ENCODE peak calls at places on chromosomes 16 and 17, in four cellular contexts. Q, B, R and N are unnamed samples.

GRCh38 chr16:67857547-67858233 is 10.2 kb upstream of the CENPT start:
- DNase-seq in Q (peak), B (peak), R (peak), N (peak)

GRCh38 chr17:1137465-1137894 is 42.3 kb downstream of the ABR start:
- DNase-seq in Q (no peak), B (peak), R (no peak), N (peak)

GRCh38 chr17:58529275-58529674 is 14.8 kb upstream of the MTMR4 start:
- DNase-seq in Q (no peak), B (no peak), R (no peak), N (no peak)

GRCh38 chr17:33934696-33935095 is 320.4 kb upstream of the CCL2 start:
- DNase-seq in Q (no peak), B (no peak), R (no peak), N (no peak)

GRCh38 chr16:89921131-89921698 is 1.9 kb upstream of the TUBB3 start:
- DNase-seq in Q (no peak), B (no peak), R (no peak), N (no peak)

GRCh38 chr17:82736511-82737185 is 1.2 kb downstream of the FN3K start:
- DNase-seq in Q (no peak), B (no peak), R (no peak), N (no peak)

GRCh38 chr16:14378131-14378551 is 251.9 kb downstream of the PARN start:
- DNase-seq in Q (no peak), B (peak), R (no peak), N (no peak)

GRCh38 chr17:19703106-19703775 is 13.1 kb downstream of the SLC47A2 start:
- DNase-seq in Q (no peak), B (no peak), R (no peak), N (no peak)

GRCh38 chr16:82899731-82900454 is 273.1 kb downstream of the CDH13 start:
- DNase-seq in Q (no peak), B (no peak), R (no peak), N (no peak)

GRCh38 chr16:81738831-81739496 is 40.1 kb upstream of the PLCG2 start:
- DNase-seq in Q (peak), B (no peak), R (no peak), N (no peak)

GRCh38 chr17:7853693-7854043 is 1.2 kb upstream of the TMEM88 start:
- DNase-seq in Q (no peak), B (no peak), R (peak), N (no peak)

GRCh38 chr17:65554568-65555223 is 6.8 kb downstream of the AXIN2 start:
- DNase-seq in Q (peak), B (peak), R (no peak), N (no peak)

GRCh38 chr16:2194852-2195315 is 1.5 kb downstream of the CASKIN1 start:
- DNase-seq in Q (no peak), B (peak), R (no peak), N (peak)

GRCh38 chr16:19766554-19766884 is 48.4 kb downstream of the IQCK start:
- DNase-seq in Q (no peak), B (no peak), R (peak), N (no peak)

GRCh38 chr17:74742153-74742515 is 5.1 kb downstream of the RAB37 start:
- DNase-seq in Q (no peak), B (no peak), R (no peak), N (peak)

GRCh38 chr17:55458977-55459376 is 37.3 kb upstream of the MMD start:
- DNase-seq in Q (no peak), B (peak), R (no peak), N (peak)

GRCh38 chr16:3173892-3174617 is 13.9 kb upstream of the OR1F1 start:
- DNase-seq in Q (no peak), B (no peak), R (no peak), N (peak)

GRCh38 chr16:78895661-78896060 is 704.9 kb downstream of the MAF start:
- DNase-seq in Q (no peak), B (no peak), R (no peak), N (no peak)

GRCh38 chr16:71476457-71476856 is 12.7 kb downstream of the ZNF19 start:
- DNase-seq in Q (no peak), B (no peak), R (no peak), N (no peak)

GRCh38 chr17:1379208-1379929 is 20.7 kb downstream of the YWHAE start:
- DNase-seq in Q (no peak), B (no peak), R (no peak), N (no peak)

GRCh38 chr17:74383140-74383539 is 15.8 kb downstream of the GPR142 start:
- DNase-seq in Q (no peak), B (no peak), R (no peak), N (no peak)

GRCh38 chr17:61770043-61770442 is 93.3 kb downstream of the BRIP1 start:
- DNase-seq in Q (no peak), B (peak), R (no peak), N (no peak)

GRCh38 chr17:62601438-62601837 is 26.0 kb upstream of the MRC2 start:
- DNase-seq in Q (no peak), B (peak), R (no peak), N (peak)

GRCh38 chr16:84806256-84806889 is 13.4 kb upstream of the CRISPLD2 start:
- DNase-seq in Q (peak), B (peak), R (no peak), N (peak)

GRCh38 chr17:76905036-76905435 is 36.8 kb downstream of the MGAT5B start:
- DNase-seq in Q (no peak), B (no peak), R (no peak), N (no peak)

GRCh38 chr17:29611351-29612093 is 11.2 kb downstream of the CORO6 start:
- DNase-seq in Q (no peak), B (no peak), R (no peak), N (no peak)

GRCh38 chr16:68475071-68475470 is 26.8 kb upstream of the SMPD3 start:
- DNase-seq in Q (no peak), B (no peak), R (no peak), N (no peak)

GRCh38 chr17:2070241-2071023 is 15.5 kb downstream of the HIC1 start:
- DNase-seq in Q (no peak), B (no peak), R (no peak), N (peak)

GRCh38 chr16:49854227-49855203 is 1.4 kb downstream of the ZNF423 start:
- DNase-seq in Q (peak), B (no peak), R (no peak), N (peak)

GRCh38 chr17:71188811-71189492 is 931.9 kb upstream of the SOX9 start:
- DNase-seq in Q (no peak), B (peak), R (no peak), N (no peak)

GRCh38 chr17:35807371-35808144 is 1.7 kb upstream of the TAF15 start:
- DNase-seq in Q (no peak), B (peak), R (no peak), N (no peak)

GRCh38 chr17:40430272-40431230 is 12.7 kb upstream of the IGFBP4 start:
- DNase-seq in Q (no peak), B (no peak), R (no peak), N (no peak)

GRCh38 chr17:48472485-48473281 is 42.7 kb upstream of the SKAP1 start:
- DNase-seq in Q (no peak), B (peak), R (no peak), N (no peak)

GRCh38 chr17:48468299-48468698 is 38.3 kb upstream of the SKAP1 start:
- DNase-seq in Q (no peak), B (no peak), R (no peak), N (no peak)

GRCh38 chr17:48469227-48469626 is 39.2 kb upstream of the SKAP1 start:
- DNase-seq in Q (no peak), B (no peak), R (no peak), N (no peak)

GRCh38 chr17:48471807-48472484 is 41.9 kb upstream of the SKAP1 start:
- DNase-seq in Q (no peak), B (no peak), R (no peak), N (no peak)

DNA sequence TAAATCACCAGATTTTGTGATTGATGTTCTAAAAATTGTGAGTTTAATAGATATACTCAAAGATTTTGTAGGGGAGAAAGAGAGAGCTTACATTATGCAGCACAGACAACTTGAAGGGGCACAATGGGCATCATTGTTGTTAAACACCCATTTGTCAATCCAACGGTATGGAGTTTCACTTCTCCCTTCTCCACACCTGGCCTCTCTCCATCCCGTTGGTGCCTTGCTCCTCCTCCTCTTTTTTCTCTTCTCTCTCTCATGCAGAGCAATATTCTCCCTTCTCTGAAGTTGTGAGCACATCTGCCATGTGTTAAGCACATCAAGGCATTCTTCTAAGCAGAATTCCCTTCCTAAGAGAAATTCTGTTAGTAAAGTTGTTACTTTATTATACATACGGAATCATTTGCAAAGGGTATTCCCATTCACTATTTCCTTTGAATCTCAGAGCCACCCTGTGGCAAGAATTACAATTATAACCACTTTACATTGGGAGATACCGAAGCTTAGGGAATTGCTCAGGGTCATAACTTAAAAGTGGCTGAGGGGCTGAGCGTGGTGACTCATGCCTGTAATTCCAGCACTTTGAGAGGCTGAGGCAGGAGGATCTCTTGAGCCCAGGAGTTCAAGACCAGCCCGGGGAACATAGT is 40.5 kb upstream of the SKAP1 start:
- DNase-seq in Q (no peak), B (peak), R (no peak), N (no peak)
- TF ChIP-seq CTCF in Q (no peak), B (peak), R (no peak), N (no peak)

GRCh38 chr17:14048169-14048568 is 21.1 kb upstream of the COX10 start:
- DNase-seq in Q (no peak), B (no peak), R (no peak), N (no peak)
- TF ChIP-seq CTCF in Q (no peak), B (peak), R (no peak), N (peak)

DNA sequence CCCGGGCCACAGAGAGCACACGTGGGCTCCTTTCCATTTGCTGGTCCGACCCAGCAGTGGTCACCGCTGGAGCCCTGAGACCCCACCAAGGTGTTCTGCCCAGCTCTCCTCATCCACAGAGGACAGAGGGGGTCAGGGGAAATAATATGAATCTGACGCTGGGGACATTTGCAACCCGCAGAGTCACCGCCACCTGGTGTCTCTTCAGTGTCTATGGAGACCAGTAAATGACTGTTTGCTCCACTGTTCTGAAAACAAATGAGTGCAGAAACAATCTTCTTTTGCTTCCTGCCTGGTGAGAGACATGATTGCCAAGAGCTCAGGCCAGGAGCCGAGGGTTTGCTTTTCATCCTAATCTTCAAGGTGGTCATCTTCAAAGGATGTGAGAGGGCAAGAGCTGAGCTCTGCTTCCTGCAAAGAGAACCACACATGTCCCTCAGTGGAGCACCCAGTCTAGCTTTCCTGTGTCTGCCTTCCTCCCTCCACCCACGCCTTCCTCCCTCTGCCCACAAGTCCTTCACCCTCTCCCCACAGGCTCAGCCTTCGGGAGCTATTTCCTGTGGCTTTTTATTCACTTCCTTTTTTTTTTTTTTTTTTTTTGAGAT is 14.7 kb upstream of the KLHDC4 start:
- DNase-seq in Q (no peak), B (peak), R (no peak), N (peak)
- TF ChIP-seq CTCF in Q (no peak), B (no peak), R (no peak), N (no peak)

GRCh38 chr16:12358898-12359297 is 382.4 kb downstream of the SNX29 start:
- DNase-seq in Q (no peak), B (no peak), R (no peak), N (no peak)

GRCh38 chr16:12360240-12360639 is 383.7 kb downstream of the SNX29 start:
- DNase-seq in Q (no peak), B (no peak), R (no peak), N (no peak)

GRCh38 chr16:12354296-12354818 is 377.8 kb downstream of the SNX29 start:
- DNase-seq in Q (no peak), B (peak), R (no peak), N (no peak)

GRCh38 chr16:12361016-12361415 is 384.5 kb downstream of the SNX29 start:
- DNase-seq in Q (no peak), B (no peak), R (no peak), N (no peak)

DNA sequence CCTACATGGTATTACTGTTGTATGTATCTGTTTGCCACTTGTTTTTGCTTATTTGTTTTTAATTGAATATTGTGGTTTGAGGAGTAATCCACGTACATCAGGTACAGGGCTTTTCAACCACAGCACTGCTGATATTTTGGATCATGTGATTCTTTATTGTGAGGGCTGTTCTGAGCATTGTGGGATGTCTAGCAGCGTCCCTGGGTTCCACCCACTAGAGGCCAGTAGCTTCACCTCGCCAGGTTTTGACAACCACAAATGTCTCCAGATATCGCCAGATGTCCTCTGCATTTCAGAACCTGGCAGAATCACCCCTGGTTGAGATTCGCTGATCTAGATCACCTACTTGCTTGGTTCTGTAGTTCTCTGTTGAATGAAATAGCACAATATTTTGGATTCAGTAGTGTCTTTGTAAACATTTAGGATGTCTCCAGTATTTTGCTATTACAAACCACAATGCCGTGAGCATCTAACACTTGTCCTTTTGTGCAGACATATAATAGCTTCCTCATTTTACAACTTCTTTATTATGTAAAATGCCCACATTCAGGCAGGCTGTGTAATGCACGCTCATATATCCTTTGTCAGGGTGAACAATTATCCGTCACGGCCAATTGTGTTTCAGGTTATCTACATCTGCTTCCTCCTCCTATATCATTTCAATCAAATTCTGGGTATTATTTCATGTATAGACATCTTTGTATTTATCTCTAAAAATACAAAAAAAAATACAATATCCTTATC is 380.3 kb downstream of the SNX29 start:
- DNase-seq in Q (no peak), B (no peak), R (no peak), N (no peak)
- TF ChIP-seq CTCF in Q (no peak), B (no peak), R (no peak), N (no peak)

DNA sequence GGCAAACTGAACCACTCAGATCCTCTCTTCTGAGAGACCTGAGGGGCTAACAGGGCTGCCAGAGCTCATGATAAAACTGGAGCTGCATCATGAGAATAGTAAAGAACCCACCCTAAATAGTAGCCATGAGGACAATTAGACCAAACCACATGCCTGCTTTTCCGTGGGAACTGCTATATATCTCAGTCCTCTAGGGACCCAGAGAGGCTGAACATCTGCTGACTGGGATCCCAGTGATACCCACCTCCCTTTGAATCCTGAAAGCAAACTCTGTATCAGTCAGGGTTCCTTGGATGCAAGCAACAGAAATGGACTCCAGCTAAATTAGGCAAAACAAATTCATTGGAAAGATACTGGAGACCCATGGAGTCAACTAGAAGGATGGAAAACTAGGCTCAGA is 6.5 kb downstream of the MT1X start:
- DNase-seq in Q (no peak), B (no peak), R (no peak), N (no peak)
- TF ChIP-seq CTCF in Q (no peak), B (no peak), R (no peak), N (no peak)